ENCODE peak calls at places on chromosomes 5 and 9, in four cellular contexts. I is spleen, O is kidney epithelial cell, M is dorsolateral prefrontal cortex. S is an unnamed sample.

GRCh38 chr5:52469420-52469819 is 318.3 kb upstream of the ITGA1 start:
- DNase-seq in I (no peak), O (no peak), M (no peak), S (no peak)

GRCh38 chr5:35681911-35682310 is 64.2 kb downstream of the SPEF2 start:
- DNase-seq in I (no peak), O (no peak), M (no peak), S (no peak)

GRCh38 chr5:133287500-133287899 is 235.7 kb downstream of the HSPA4 start:
- DNase-seq in I (no peak), O (no peak), M (peak; percentile 44), S (no peak)

GRCh38 chr9:127505396-127506116 is 54.2 kb downstream of the LRSAM1 start:
- DNase-seq in I (no peak), O (no peak), M (no peak), S (no peak)

GRCh38 chr5:149834246-149834855 is 104.2 kb downstream of the PPARGC1B start:
- DNase-seq in I (no peak), O (peak; percentile 78), M (no peak), S (no peak)

GRCh38 chr9:86275962-86276361 is 6.4 kb downstream of the ISCA1 start:
- DNase-seq in I (no peak), O (no peak), M (no peak), S (no peak)

GRCh38 chr9:78295731-78296130 is 1.2 kb upstream of the PSAT1 start:
- DNase-seq in I (no peak), O (no peak), M (no peak), S (no peak)

GRCh38 chr5:141876628-141877477 is 1.4 kb downstream of the PCDH1 start:
- DNase-seq in I (peak; percentile 74), O (no peak), M (no peak), S (no peak)

DNA sequence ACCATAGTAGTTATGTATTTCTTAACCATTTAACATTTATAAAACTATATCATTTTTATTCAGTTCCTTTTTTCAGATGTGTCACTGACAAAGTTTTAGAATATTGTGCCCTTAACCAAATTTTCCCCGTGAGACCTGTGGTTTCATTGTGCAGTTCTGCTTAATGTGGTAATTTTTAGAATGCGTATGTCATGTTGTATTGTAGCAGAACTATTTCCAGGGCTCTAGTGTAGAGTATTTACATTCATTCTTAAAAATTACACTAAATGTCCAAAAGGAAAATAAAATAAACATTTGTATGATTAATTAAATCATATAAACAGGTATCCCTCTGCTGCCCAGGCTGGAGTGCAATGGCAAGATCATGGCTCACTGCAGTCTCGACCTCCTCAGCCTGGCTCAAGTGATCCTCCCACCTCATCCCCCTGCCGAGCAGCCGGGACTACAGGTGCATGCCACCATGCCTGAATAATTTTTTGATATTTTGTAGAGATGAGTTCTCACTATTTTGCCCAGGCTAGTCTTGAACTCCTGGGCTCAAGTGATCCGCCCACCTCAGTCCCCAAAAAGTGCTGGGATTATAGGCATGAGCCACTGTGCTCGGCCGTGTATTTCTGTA is 15.4 kb downstream of the SERINC5 start:
- DNase-seq in I (no peak), O (no peak), M (no peak), S (no peak)
- H3K4me3 ChIP-seq in I (no peak overlapping the region), O (no peak overlapping the region), M (no peak overlapping the region), S (no peak overlapping the region)

GRCh38 chr9:133656211-133657119 is 20.3 kb downstream of the DBH start:
- DNase-seq in I (no peak), O (no peak), M (no peak), S (no peak)
- TF ChIP-seq CTCF in I (no peak), O (no peak), M (no peak), S (no peak)

DNA sequence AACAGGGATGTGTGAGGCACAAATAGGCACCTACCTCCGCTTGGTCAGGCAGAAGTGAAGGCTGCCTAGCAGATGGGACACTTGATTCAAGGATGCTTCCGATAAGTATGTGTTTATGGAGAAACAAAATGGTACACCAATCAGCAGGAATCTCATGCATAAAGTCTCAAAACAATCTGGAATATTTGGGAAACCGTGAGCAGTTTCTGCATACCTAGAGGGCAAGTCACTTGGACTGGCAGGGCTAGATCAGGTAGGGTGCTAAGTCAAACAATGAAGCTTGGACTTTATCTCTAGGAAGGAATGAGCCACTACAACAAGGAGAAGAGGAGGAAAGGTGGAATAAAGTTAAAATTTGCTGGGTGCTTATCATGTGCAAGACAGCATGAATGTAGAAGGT is 5.5 kb downstream of the EPB41L4A start:
- DNase-seq in I (no peak), O (no peak), M (no peak), S (no peak)
- H3K4me3 ChIP-seq in I (no peak overlapping the region), O (no peak overlapping the region), M (no peak overlapping the region), S (no peak overlapping the region)

GRCh38 chr9:18297532-18297872 is 176.5 kb upstream of the ADAMTSL1 start:
- DNase-seq in I (no peak), O (no peak), M (no peak), S (no peak)
- TF ChIP-seq CTCF in I (no peak), O (peak; percentile 36), M (no peak), S (peak; percentile 26)

GRCh38 chr9:68844196-68844595 is 139.2 kb downstream of the PIP5K1B start:
- DNase-seq in I (no peak), O (no peak), M (no peak), S (no peak)

GRCh38 chr9:68843239-68843638 is 138.2 kb downstream of the PIP5K1B start:
- DNase-seq in I (no peak), O (no peak), M (no peak), S (no peak)

GRCh38 chr9:68844623-68845612 is 139.9 kb downstream of the PIP5K1B start:
- DNase-seq in I (no peak), O (no peak), M (no peak), S (no peak)

GRCh38 chr9:68851657-68852056 is 146.6 kb downstream of the PIP5K1B start:
- DNase-seq in I (no peak), O (no peak), M (no peak), S (no peak)

GRCh38 chr9:68847765-68848164 is 142.7 kb downstream of the PIP5K1B start:
- DNase-seq in I (no peak), O (no peak), M (no peak), S (no peak)
- H3K4me3 ChIP-seq in I (no peak overlapping the region), O (no peak overlapping the region), M (no peak overlapping the region), S (no peak overlapping the region)

GRCh38 chr5:75736273-75736672 is 19.0 kb upstream of the POC5 start:
- DNase-seq in I (no peak), O (no peak), M (no peak), S (no peak)

GRCh38 chr5:75733767-75734166 is 16.5 kb upstream of the POC5 start:
- DNase-seq in I (no peak), O (no peak), M (no peak), S (no peak)

GRCh38 chr5:75729321-75729720 is 12.1 kb upstream of the POC5 start:
- DNase-seq in I (no peak), O (no peak), M (no peak), S (no peak)

DNA sequence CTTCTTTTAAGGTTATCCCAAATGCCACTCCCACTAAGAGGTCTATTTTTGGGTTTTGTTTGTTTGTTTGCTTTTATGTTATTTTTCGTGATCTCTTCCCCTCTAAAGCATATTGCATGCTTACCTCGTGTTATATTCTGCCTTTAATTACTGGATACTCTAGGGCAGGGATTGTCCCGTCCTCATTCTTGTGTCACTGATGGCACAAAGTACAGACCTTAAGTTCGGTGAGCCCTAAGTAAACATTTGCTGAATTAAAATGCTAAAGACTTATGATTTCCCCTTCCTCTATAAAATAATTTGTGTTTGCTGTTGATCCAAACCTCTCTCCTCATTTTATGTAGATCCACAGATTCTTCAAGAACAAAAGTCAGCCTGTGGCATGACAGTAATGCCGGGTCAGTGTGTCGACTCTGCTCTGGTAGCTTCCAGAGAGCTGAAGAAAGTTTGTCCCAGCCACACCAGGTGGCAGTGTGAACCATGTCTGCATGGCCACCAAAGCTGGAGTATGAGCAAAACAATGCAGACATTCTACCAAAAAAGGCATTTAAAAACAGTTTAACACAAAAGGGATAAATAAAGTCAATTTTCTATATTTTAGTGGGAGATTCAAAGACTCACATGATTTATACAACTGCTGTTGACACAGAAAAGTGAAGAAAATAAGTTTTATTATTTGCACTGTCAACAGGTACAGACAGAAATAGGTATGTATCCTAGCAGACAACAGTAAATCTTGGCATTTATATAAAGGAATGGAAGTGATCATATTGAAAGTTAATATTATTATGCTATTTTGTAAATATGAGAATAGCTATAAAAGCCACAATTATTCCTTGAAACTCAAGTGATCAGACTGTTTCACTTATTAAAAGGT is 17.9 kb upstream of the POC5 start:
- DNase-seq in I (no peak), O (peak; percentile 18), M (peak; percentile 59), S (no peak)
- TF ChIP-seq CTCF in I (no peak), O (peak; percentile 83), M (peak; percentile 69), S (peak; percentile 91)

DNA sequence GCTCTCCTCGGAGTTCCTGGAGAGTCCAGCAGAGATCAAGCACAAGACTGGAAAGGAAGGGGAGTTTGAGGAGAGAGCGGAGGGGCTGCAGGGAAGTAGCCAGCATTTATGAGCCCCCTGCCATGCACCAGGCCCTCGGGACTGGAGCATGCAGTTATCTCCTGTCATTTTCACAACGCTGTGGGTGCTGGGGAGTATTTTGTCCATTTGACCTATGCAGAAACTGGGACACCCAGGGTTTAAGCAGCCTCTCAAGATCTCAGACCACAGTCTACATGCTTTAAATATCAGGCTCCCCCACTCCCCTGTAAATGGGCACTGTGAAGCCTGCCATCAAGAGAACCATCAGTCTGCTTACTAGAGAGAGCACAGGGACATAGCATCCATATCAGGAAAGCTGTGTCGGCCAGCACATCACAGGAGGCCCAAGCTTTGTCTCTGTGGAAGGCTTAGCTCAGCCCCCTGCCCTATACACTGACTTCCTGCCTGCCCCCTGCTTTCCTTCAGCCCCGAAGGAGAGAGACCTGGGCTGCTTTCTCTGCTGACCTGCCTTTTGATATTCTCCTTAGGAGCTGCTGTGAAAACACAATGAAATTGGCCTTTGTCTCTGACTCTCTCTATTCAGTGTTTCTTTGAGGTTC is 7.3 kb downstream of the FOXI1 start:
- DNase-seq in I (no peak), O (no peak), M (no peak), S (no peak)
- H3K4me3 ChIP-seq in I (no peak overlapping the region), O (no peak overlapping the region), M (no peak overlapping the region), S (no peak overlapping the region)